ENCODE peak calls at places on chromosomes 7 and 10, in five cellular contexts. One of them, this sample, is unnamed.

GRCh38 chr7:99258501-99258900 is 14.1 kb upstream of the MYH16 start:
- DNase-seq in hepatocyte: no peak
- DNase-seq in K562: no peak
- DNase-seq in tibial artery: no peak
- DNase-seq in fibroblast of lung: no peak
- DNase-seq in this sample: no peak

GRCh38 chr7:121020243-121020642 is 31.7 kb downstream of the CPED1 start:
- DNase-seq in K562: no peak
- DNase-seq in tibial artery: no peak
- DNase-seq in fibroblast of lung: peak; percentile 78
- DNase-seq in hepatocyte: no peak
- DNase-seq in this sample: no peak

GRCh38 chr10:10542368-10542961 is 475.2 kb upstream of the CELF2 start:
- DNase-seq in fibroblast of lung: peak; percentile 62
- DNase-seq in K562: no peak
- DNase-seq in hepatocyte: no peak
- DNase-seq in tibial artery: no peak
- DNase-seq in this sample: no peak

GRCh38 chr10:17527530-17528146 is 73.2 kb upstream of the ST8SIA6 start:
- DNase-seq in tibial artery: no peak
- DNase-seq in fibroblast of lung: peak; percentile 91
- DNase-seq in K562: no peak
- DNase-seq in hepatocyte: no peak
- DNase-seq in this sample: no peak

GRCh38 chr7:91351374-91351773 is 87.1 kb downstream of the FZD1 start:
- DNase-seq in fibroblast of lung: peak; percentile 40
- DNase-seq in K562: no peak
- DNase-seq in hepatocyte: no peak
- DNase-seq in tibial artery: no peak
- DNase-seq in this sample: no peak

GRCh38 chr10:42594246-42594650 is 44.1 kb downstream of the ZNF33B start:
- DNase-seq in tibial artery: no peak
- DNase-seq in K562: no peak
- DNase-seq in fibroblast of lung: peak; percentile 89
- DNase-seq in hepatocyte: no peak
- DNase-seq in this sample: no peak

GRCh38 chr10:43861966-43862751 is 213.5 kb upstream of the ZNF32 start:
- DNase-seq in hepatocyte: no peak
- DNase-seq in K562: no peak
- DNase-seq in fibroblast of lung: peak; percentile 92
- DNase-seq in tibial artery: peak; percentile 84
- DNase-seq in this sample: no peak

GRCh38 chr10:33799281-33799943 is 464.9 kb upstream of the NRP1 start:
- DNase-seq in hepatocyte: no peak
- DNase-seq in K562: no peak
- DNase-seq in fibroblast of lung: no peak
- DNase-seq in tibial artery: no peak
- DNase-seq in this sample: no peak

GRCh38 chr7:414681-415560 is 104.7 kb downstream of the PDGFA start:
- DNase-seq in tibial artery: peak; percentile 53
- DNase-seq in fibroblast of lung: no peak
- DNase-seq in K562: no peak
- DNase-seq in hepatocyte: no peak
- DNase-seq in this sample: no peak

GRCh38 chr7:29557954-29558353 is 5.7 kb upstream of the PRR15 start:
- DNase-seq in fibroblast of lung: no peak
- DNase-seq in tibial artery: no peak
- DNase-seq in hepatocyte: peak; percentile 56
- DNase-seq in K562: peak; percentile 16
- DNase-seq in this sample: no peak

GRCh38 chr10:1401056-1401965 is 336.0 kb downstream of the ADARB2 start:
- DNase-seq in K562: no peak
- DNase-seq in hepatocyte: no peak
- DNase-seq in tibial artery: peak; percentile 47
- DNase-seq in fibroblast of lung: no peak
- DNase-seq in this sample: no peak

GRCh38 chr10:29878492-29878891 is 180.9 kb downstream of the JCAD start:
- DNase-seq in fibroblast of lung: no peak
- DNase-seq in K562: no peak
- DNase-seq in hepatocyte: no peak
- DNase-seq in tibial artery: no peak
- DNase-seq in this sample: no peak

GRCh38 chr7:156640949-156641485 is 443 bp downstream of the RNF32 start:
- DNase-seq in tibial artery: no peak
- DNase-seq in K562: no peak
- DNase-seq in hepatocyte: peak; percentile 64
- DNase-seq in fibroblast of lung: no peak
- DNase-seq in this sample: no peak

GRCh38 chr10:9851808-9852207 is 1165.9 kb upstream of the CELF2 start:
- DNase-seq in hepatocyte: no peak
- DNase-seq in fibroblast of lung: peak; percentile 7
- DNase-seq in K562: no peak
- DNase-seq in tibial artery: no peak
- DNase-seq in this sample: no peak

GRCh38 chr7:67753891-67754290 is 757.3 kb downstream of the TYW1 start:
- DNase-seq in tibial artery: no peak
- DNase-seq in K562: no peak
- DNase-seq in hepatocyte: no peak
- DNase-seq in fibroblast of lung: no peak
- DNase-seq in this sample: no peak

GRCh38 chr10:86437447-86437846 is 70.9 kb upstream of the GRID1 start:
- DNase-seq in K562: no peak
- DNase-seq in tibial artery: no peak
- DNase-seq in hepatocyte: no peak
- DNase-seq in fibroblast of lung: no peak
- DNase-seq in this sample: no peak

GRCh38 chr7:143373255-143373794 is 7.8 kb upstream of the ZYX start:
- DNase-seq in hepatocyte: no peak
- DNase-seq in fibroblast of lung: no peak
- DNase-seq in tibial artery: no peak
- DNase-seq in K562: no peak
- DNase-seq in this sample: no peak

GRCh38 chr7:140033779-140034363 is 28.9 kb downstream of the PARP12 start:
- DNase-seq in fibroblast of lung: no peak
- DNase-seq in hepatocyte: no peak
- DNase-seq in K562: no peak
- DNase-seq in tibial artery: no peak
- DNase-seq in this sample: no peak

GRCh38 chr7:130139193-130139950 is 65.8 kb downstream of the TMEM209 start:
- DNase-seq in K562: no peak
- DNase-seq in tibial artery: no peak
- DNase-seq in fibroblast of lung: no peak
- DNase-seq in hepatocyte: no peak
- DNase-seq in this sample: peak; percentile 86

GRCh38 chr10:81863771-81864170 is 11.2 kb upstream of the NRG3 start:
- DNase-seq in tibial artery: no peak
- DNase-seq in hepatocyte: no peak
- DNase-seq in fibroblast of lung: no peak
- DNase-seq in K562: no peak
- DNase-seq in this sample: no peak

GRCh38 chr10:607545-608196 is 81.8 kb downstream of the DIP2C start:
- DNase-seq in K562: no peak
- DNase-seq in hepatocyte: no peak
- DNase-seq in fibroblast of lung: no peak
- DNase-seq in tibial artery: peak; percentile 23
- DNase-seq in this sample: peak; percentile 32

GRCh38 chr7:127995157-127995865 is 35.9 kb downstream of the LRRC4 start:
- DNase-seq in K562: no peak
- DNase-seq in tibial artery: no peak
- DNase-seq in fibroblast of lung: peak; percentile 84
- DNase-seq in hepatocyte: no peak
- DNase-seq in this sample: no peak

GRCh38 chr7:27191716-27192545 is 6.9 kb upstream of the HOXA11 start:
- DNase-seq in K562: no peak
- DNase-seq in tibial artery: peak; percentile 62
- DNase-seq in fibroblast of lung: no peak
- DNase-seq in hepatocyte: no peak
- DNase-seq in this sample: no peak

GRCh38 chr7:106618480-106618879 is 42.5 kb downstream of the CCDC71L start:
- DNase-seq in tibial artery: no peak
- DNase-seq in K562: no peak
- DNase-seq in fibroblast of lung: peak; percentile 70
- DNase-seq in hepatocyte: no peak
- DNase-seq in this sample: no peak

GRCh38 chr10:3867454-3868273 is 82.7 kb upstream of the KLF6 start:
- DNase-seq in K562: no peak
- DNase-seq in hepatocyte: no peak
- DNase-seq in fibroblast of lung: no peak
- DNase-seq in tibial artery: no peak
- DNase-seq in this sample: no peak

GRCh38 chr7:105990726-105991465 is 27.8 kb downstream of the CDHR3 start:
- DNase-seq in hepatocyte: no peak
- DNase-seq in fibroblast of lung: peak; percentile 27
- DNase-seq in K562: no peak
- DNase-seq in tibial artery: peak; percentile 3
- DNase-seq in this sample: no peak

GRCh38 chr10:34339816-34340553 is 475.1 kb downstream of the PARD3 start:
- DNase-seq in fibroblast of lung: no peak
- DNase-seq in tibial artery: no peak
- DNase-seq in hepatocyte: no peak
- DNase-seq in K562: no peak
- DNase-seq in this sample: peak; percentile 29

GRCh38 chr7:87505122-87505521 is 29.6 kb upstream of the ABCB4 start:
- DNase-seq in fibroblast of lung: no peak
- DNase-seq in K562: no peak
- DNase-seq in tibial artery: no peak
- DNase-seq in hepatocyte: no peak
- DNase-seq in this sample: no peak

GRCh38 chr10:114151486-114151885 is 22.5 kb downstream of the CCDC186 start:
- DNase-seq in fibroblast of lung: peak; percentile 51
- DNase-seq in hepatocyte: no peak
- DNase-seq in K562: no peak
- DNase-seq in tibial artery: no peak
- DNase-seq in this sample: no peak

GRCh38 chr7:32062150-32062549 is 8.1 kb downstream of the PDE1C start:
- DNase-seq in tibial artery: peak; percentile 82
- DNase-seq in fibroblast of lung: peak; percentile 16
- DNase-seq in K562: peak; percentile 40
- DNase-seq in hepatocyte: peak; percentile 64
- DNase-seq in this sample: peak; percentile 62

GRCh38 chr10:63260860-63261251 is 127.7 kb downstream of the NRBF2 start:
- DNase-seq in tibial artery: no peak
- DNase-seq in fibroblast of lung: no peak
- DNase-seq in K562: no peak
- DNase-seq in hepatocyte: no peak
- DNase-seq in this sample: no peak

GRCh38 chr10:63264852-63265617 is 131.9 kb downstream of the NRBF2 start:
- DNase-seq in K562: peak; percentile 56
- DNase-seq in fibroblast of lung: peak; percentile 76
- DNase-seq in tibial artery: no peak
- DNase-seq in hepatocyte: peak; percentile 56
- DNase-seq in this sample: peak; percentile 15

GRCh38 chr10:63261496-63261895 is 128.4 kb downstream of the NRBF2 start:
- DNase-seq in hepatocyte: no peak
- DNase-seq in K562: no peak
- DNase-seq in fibroblast of lung: no peak
- DNase-seq in tibial artery: no peak
- DNase-seq in this sample: no peak

GRCh38 chr10:63260103-63260859 is 127.2 kb downstream of the NRBF2 start:
- DNase-seq in hepatocyte: no peak
- DNase-seq in fibroblast of lung: no peak
- DNase-seq in tibial artery: no peak
- DNase-seq in K562: no peak
- DNase-seq in this sample: no peak

DNA sequence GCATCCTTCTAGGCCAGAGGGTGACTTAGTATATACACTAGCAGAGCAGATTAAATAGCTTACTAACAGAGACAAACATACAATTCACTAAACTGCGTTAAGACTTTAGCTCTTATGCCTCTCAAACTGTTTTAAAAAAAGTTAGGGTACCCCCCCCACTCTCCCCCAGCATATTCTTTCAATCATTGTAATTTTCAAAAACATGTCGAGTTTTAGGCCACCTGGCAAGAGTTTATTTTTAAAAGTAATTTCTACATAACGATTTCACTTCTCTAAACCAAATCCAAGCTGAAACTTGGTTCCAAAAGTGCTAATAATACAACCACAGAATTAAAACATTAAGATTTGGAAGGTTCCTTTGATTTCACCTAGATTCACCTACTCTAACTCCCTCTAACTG is 129.5 kb downstream of the NRBF2 start:
- DNase-seq in fibroblast of lung: no peak
- DNase-seq in hepatocyte: no peak
- DNase-seq in K562: no peak
- DNase-seq in tibial artery: no peak
- DNase-seq in this sample: no peak
- H3K4me1 ChIP-seq in fibroblast of lung: peaks cover 8% of the 10 kb centered on the region
- H3K4me1 ChIP-seq in hepatocyte: peaks cover 31% of the 10 kb centered on the region
- H3K4me1 ChIP-seq in K562: peaks cover 4% of the 10 kb centered on the region
- H3K4me1 ChIP-seq in tibial artery: no peaks in the 10 kb centered on the region
- H3K4me1 ChIP-seq in this sample: peaks cover 11% of the 10 kb centered on the region

GRCh38 chr7:103341466-103341865 is 3.1 kb downstream of the DNAJC2 start:
- DNase-seq in fibroblast of lung: no peak
- DNase-seq in hepatocyte: no peak
- DNase-seq in K562: no peak
- DNase-seq in tibial artery: no peak
- DNase-seq in this sample: no peak
- H3K27ac ChIP-seq in fibroblast of lung: no peak overlapping the region
- H3K27ac ChIP-seq in hepatocyte: no peak overlapping the region
- H3K27ac ChIP-seq in K562: no peak overlapping the region
- H3K27ac ChIP-seq in tibial artery: no peak overlapping the region
- H3K27ac ChIP-seq in this sample: no peak overlapping the region

DNA sequence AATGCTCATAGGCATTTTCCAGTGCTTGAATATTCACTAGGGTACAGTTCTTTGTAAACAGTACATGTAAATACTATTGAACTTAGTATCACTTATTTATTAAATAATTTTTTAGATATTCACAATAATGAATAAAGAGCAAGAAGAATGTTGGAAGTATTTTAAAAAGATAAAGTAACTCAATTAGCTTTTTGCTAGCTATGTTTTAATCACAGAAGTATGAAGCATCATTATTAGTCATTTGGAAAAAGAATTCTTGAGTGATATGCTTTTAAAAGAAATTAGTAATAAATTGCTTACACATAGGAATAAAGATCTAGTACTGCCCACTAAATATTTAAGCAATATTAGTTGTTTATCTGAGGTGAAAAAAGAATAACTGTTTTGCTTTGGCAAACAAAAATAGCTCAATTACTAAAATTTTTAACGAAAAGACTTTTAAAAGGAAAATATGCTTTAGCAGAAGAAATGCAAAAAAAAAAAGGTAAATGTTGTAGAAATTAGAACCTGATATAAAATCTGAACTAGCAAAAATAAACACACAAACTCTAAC is 66.5 kb downstream of the SGMS1 start:
- DNase-seq in K562: no peak
- DNase-seq in hepatocyte: no peak
- DNase-seq in fibroblast of lung: no peak
- DNase-seq in tibial artery: no peak
- DNase-seq in this sample: no peak
- H3K4me1 ChIP-seq in K562: peaks cover 31% of the 10 kb centered on the region
- H3K4me1 ChIP-seq in hepatocyte: peaks cover 28% of the 10 kb centered on the region
- H3K4me1 ChIP-seq in fibroblast of lung: peaks cover 42% of the 10 kb centered on the region
- H3K4me1 ChIP-seq in tibial artery: no peaks in the 10 kb centered on the region
- H3K4me1 ChIP-seq in this sample: no peaks in the 10 kb centered on the region

GRCh38 chr7:101402835-101403234 is 40.2 kb downstream of the COL26A1 start:
- DNase-seq in fibroblast of lung: no peak
- DNase-seq in tibial artery: no peak
- DNase-seq in hepatocyte: no peak
- DNase-seq in K562: no peak
- DNase-seq in this sample: no peak
- H3K27ac ChIP-seq in fibroblast of lung: no peak overlapping the region
- H3K27ac ChIP-seq in tibial artery: no peak overlapping the region
- H3K27ac ChIP-seq in hepatocyte: no peak overlapping the region
- H3K27ac ChIP-seq in K562: no peak overlapping the region
- H3K27ac ChIP-seq in this sample: no peak overlapping the region

This sample was measured in SJCRH30.